ENCODE peak calls at places on chromosomes 16 and 17, in six cellular contexts. M is psoas muscle, D is SJCRH30, O is tibial artery, J is body of pancreas, C is mesendoderm. S is an unnamed sample.

GRCh38 chr17:44808156-44808555 is 21.9 kb downstream of the GJC1 start:
- DNase-seq in M (no peak), D (no peak), O (no peak), J (no peak), C (no peak), S (no peak)

GRCh38 chr16:51523400-51523799 is 372.3 kb upstream of the SALL1 start:
- DNase-seq in M (no peak), D (no peak), O (no peak), J (no peak), C (no peak), S (no peak)

GRCh38 chr17:62628845-62629555 is 1.5 kb downstream of the MRC2 start:
- DNase-seq in M (peak; percentile 32), D (no peak), O (no peak), J (no peak), C (peak; percentile 67), S (peak; percentile 65)

GRCh38 chr16:22299036-22299435 is 1.8 kb downstream of the POLR3E start:
- DNase-seq in M (no peak), D (no peak), O (no peak), J (no peak), C (no peak), S (no peak)

GRCh38 chr17:45431531-45432404 is 902 bp downstream of the ARHGAP27 start:
- DNase-seq in M (peak; percentile 67), D (peak; percentile 63), O (peak; percentile 57), J (peak; percentile 76), C (peak; percentile 94), S (peak; percentile 45)

GRCh38 chr16:1708768-1709180 is 2.8 kb downstream of the MAPK8IP3 start:
- DNase-seq in M (peak; percentile 64), D (no peak), O (no peak), J (no peak), C (no peak), S (no peak)

GRCh38 chr17:70804161-70804560 is 634.8 kb downstream of the KCNJ2 start:
- DNase-seq in M (no peak), D (no peak), O (no peak), J (no peak), C (no peak), S (no peak)

GRCh38 chr17:39607851-39608130 is at the start of gene NEUROD2:
- DNase-seq in M (no peak), D (no peak), O (no peak), J (no peak), C (no peak), S (no peak)

GRCh38 chr16:28623172-28623711 is 13.4 kb upstream of the SULT1A1 start:
- DNase-seq in M (peak; percentile 45), D (no peak), O (no peak), J (peak; percentile 81), C (no peak), S (no peak)

GRCh38 chr16:85613609-85614337 is 651 bp downstream of the GSE1 start:
- DNase-seq in M (peak; percentile 72), D (peak; percentile 36), O (peak; percentile 81), J (peak; percentile 66), C (peak; percentile 93), S (peak; percentile 50)
- H3K27ac ChIP-seq in M (peak overlapping the region; percentile 99), D (no peak overlapping the region), O (peak overlapping the region; percentile 96), J (peak overlapping the region; percentile 99), C (peak overlapping the region; percentile 89), S (peak overlapping the region; percentile 80)

DNA sequence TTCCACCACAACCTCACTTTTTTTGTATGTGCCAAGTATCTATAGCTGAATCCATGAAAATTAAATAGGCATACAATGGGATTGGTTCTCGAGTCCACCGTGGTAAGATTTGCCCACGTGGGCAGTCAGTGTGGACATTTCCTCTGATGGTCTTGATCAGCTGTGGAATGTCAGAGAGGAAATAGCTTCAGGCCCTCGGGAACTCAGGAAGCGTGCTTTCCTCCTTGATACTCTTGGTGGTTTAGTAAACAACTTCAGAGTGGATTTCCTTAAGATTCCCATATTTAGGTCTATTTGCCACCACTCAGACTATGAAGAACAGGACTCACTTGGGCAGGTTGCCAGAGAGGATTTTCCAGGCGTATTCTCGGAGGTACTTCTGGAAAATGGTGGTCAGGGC is 152.5 kb downstream of the VPS53 start:
- DNase-seq in M (no peak), D (no peak), O (no peak), J (peak; percentile 16), C (no peak), S (no peak)
- H3K36me3 ChIP-seq in M (peaks cover 28% of the 10 kb centered on the region), D (no peaks in the 10 kb centered on the region), O (peaks cover 18% of the 10 kb centered on the region), J (peaks cover 15% of the 10 kb centered on the region), C (peaks cover 2% of the 10 kb centered on the region), S (no peaks in the 10 kb centered on the region)

DNA sequence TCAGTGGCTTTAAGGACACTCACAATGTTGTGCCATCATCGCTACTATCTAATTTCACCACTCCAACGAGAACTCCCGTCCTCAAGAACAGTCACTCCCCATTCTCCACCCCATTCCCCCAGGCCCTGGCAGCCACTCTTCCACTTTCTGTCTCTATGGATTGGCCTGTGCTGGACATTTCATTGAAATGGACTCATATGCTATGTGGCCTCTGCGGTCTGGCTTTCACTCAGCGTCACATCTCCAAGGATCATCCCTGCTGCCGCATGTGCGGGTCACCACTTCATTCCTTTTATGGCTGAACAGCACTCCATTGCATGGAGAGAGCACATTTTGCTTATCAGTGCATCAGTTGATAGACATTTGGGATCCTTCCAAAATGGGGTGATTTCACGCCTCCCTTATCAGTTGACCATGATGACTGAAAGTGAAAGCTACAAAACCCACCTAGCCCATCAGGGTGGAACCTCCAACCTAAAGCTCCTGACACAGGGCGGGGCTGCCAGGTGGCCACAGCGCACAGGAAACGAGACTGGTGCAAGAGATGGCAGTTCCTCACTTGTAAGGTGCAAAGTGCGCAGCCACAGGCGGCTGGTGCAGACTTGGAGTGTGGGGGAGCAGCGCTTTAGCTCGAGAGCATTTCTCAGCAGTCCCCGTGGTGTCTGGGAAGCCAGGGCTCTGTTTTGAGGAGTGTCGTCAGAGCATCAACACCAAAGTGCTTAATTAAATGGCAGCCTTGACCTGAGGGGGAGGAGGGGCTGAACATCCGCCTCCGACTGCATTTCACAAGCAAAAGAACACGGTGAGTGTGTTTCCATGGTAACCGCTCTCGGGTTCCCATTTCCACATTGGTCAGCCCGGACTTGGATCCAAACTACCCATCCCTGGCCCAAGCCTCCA is 23.8 kb downstream of the COTL1 start:
- DNase-seq in M (no peak), D (no peak), O (no peak), J (no peak), C (no peak), S (no peak)
- H3K4me1 ChIP-seq in M (no peaks in the 10 kb centered on the region), D (peaks cover 1% of the 10 kb centered on the region), O (peaks cover 3% of the 10 kb centered on the region), J (peaks cover 15% of the 10 kb centered on the region), C (no peaks in the 10 kb centered on the region), S (no peaks in the 10 kb centered on the region)

GRCh38 chr17:48998557-48999440 is 1.6 kb downstream of the IGF2BP1 start:
- DNase-seq in M (no peak), D (peak; percentile 58), O (no peak), J (no peak), C (peak; percentile 77), S (no peak)
- H3K27ac ChIP-seq in M (no peak overlapping the region), D (peak overlapping the region; percentile 94), O (no peak overlapping the region), J (no peak overlapping the region), C (peak overlapping the region; percentile 100), S (no peak overlapping the region)

GRCh38 chr17:50371526-50371925 is 1.5 kb downstream of the MRPL27 start:
- DNase-seq in M (no peak), D (no peak), O (no peak), J (no peak), C (no peak), S (no peak)
- H3K36me3 ChIP-seq in M (peaks cover 43% of the 10 kb centered on the region), D (peaks cover 26% of the 10 kb centered on the region), O (peaks cover 31% of the 10 kb centered on the region), J (peaks cover 20% of the 10 kb centered on the region), C (peaks cover 11% of the 10 kb centered on the region), S (no peaks in the 10 kb centered on the region)

DNA sequence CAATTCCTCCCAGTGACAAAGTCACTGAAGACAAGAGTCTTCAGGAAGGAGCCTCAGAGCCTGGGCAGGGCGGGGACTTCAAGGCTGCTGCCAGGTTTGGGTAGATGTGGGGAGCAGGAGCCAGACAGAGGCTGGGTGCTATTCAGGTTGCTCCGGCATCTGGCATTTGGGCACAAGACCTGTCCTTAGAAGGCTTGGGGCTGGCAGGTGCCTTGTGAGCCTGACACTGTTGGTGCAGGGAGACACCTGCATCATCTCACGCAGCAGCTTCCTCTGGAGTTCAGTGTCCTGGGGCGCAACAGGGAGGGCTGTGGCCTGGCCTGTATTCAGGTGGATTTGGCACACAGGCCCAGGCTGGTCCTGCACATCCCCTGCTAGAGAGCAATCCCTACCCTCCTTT is 65.0 kb downstream of the MPRIP start:
- DNase-seq in M (no peak), D (no peak), O (no peak), J (no peak), C (no peak), S (no peak)
- H3K4me1 ChIP-seq in M (peaks cover 97% of the 10 kb centered on the region), D (no peaks in the 10 kb centered on the region), O (peaks cover 90% of the 10 kb centered on the region), J (peaks cover 59% of the 10 kb centered on the region), C (no peaks in the 10 kb centered on the region), S (peaks cover 29% of the 10 kb centered on the region)

DNA sequence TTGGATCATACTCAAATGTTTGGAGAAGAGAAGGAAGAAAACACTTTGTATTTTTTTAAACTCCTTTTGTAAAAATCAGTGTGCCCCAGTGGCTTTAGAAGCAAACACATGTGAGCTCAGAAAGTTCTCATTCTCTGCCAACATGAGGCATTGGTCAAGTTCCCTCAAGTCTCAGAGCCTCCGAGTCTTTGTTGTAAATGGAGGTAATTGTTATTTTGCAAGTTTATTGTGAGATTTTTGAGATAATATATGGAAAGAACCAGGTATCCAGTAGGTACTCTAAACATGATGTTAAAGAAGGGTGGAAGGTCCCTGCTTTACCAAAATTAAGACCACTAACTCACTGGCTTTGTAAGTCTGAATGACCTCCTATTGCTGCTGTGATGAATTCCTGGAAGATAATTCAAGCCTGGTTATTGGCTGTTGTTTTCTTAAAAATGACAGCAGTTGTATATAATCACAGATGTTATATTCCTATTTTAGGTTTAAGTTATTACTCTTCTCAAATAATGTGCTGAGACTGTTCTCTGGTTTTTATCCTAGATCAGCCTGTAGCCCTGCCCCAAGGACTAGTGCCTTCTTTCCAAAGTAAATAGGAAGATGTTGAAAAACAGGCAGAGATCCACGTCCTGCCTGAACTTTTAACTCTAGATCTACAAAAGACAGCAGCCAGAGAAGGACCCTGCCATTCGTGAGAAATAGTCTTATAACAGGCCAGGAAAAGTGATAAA is 2.4 kb downstream of the HLF start:
- DNase-seq in M (no peak), D (no peak), O (no peak), J (no peak), C (no peak), S (no peak)
- H3K27ac ChIP-seq in M (peak overlapping the region; percentile 25), D (no peak overlapping the region), O (peak overlapping the region; percentile 91), J (no peak overlapping the region), C (no peak overlapping the region), S (peak overlapping the region; percentile 88)

DNA sequence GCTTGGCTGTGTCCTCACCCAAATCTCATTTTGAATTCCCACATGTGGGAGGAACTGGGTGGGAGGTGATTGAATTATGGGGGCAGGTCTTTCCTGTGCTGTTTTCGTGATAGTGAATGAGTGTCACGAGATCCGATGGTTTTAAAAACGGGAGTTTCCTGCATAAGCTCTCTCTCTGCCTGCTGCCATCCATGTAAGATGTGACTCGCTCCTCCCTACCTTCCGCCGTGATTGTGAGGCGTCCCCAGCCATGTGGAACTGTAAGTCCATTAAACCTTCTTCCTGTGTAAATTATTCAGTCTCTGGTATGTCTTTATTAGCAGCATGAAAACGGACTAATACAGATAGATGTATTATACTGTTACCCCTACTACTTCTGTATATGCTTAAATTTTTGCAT is 3.6 kb downstream of the SPATA33 start:
- DNase-seq in M (no peak), D (no peak), O (no peak), J (no peak), C (no peak), S (no peak)
- H3K36me3 ChIP-seq in M (peaks cover 11% of the 10 kb centered on the region), D (peaks cover 46% of the 10 kb centered on the region), O (peaks cover 5% of the 10 kb centered on the region), J (no peaks in the 10 kb centered on the region), C (peaks cover 5% of the 10 kb centered on the region), S (no peaks in the 10 kb centered on the region)